ENCODE peak calls at places on chromosomes 7 and 10, in six cellular contexts. M, V, G, C, Z and Y are unnamed samples.

GRCh38 chr7:140334341-140335057 is 63.8 kb downstream of the SLC37A3 start:
- DNase-seq in C (no peak), M (no peak), G (no peak), V (no peak), Z (no peak), Y (no peak)

GRCh38 chr10:32004161-32004591 is 52.0 kb downstream of the KIF5B start:
- DNase-seq in G (no peak), Z (peak), M (no peak), V (no peak), C (peak), Y (no peak)

GRCh38 chr7:82726038-82726800 is 282.6 kb upstream of the CACNA2D1 start:
- DNase-seq in C (peak), M (no peak), Z (no peak), V (no peak), G (no peak), Y (no peak)

GRCh38 chr7:114150704-114151103 is 231.9 kb upstream of the PPP1R3A start:
- DNase-seq in V (no peak), Z (peak), G (no peak), M (no peak), C (no peak), Y (no peak)

GRCh38 chr7:73718905-73719805 is at the start of gene STX1A:
- DNase-seq in Z (peak), G (peak), C (peak), M (peak), V (peak), Y (peak)

GRCh38 chr7:130921391-130922180 is 187.6 kb upstream of the KLF14 start:
- DNase-seq in Z (no peak), G (no peak), M (peak), C (peak), V (peak), Y (peak)

GRCh38 chr10:121900443-121901174 is 27.2 kb downstream of the ATE1 start:
- DNase-seq in Z (peak), C (no peak), V (no peak), G (peak), M (peak), Y (peak)

GRCh38 chr10:18140149-18140956 is at the start of gene CACNB2:
- DNase-seq in C (peak), V (peak), Z (peak), M (no peak), G (no peak), Y (peak)